ENCODE peak calls at places on chromosomes 5 and 9, in four cellular contexts. S is K562, N is HepG2, K is GM12878. I is an unnamed sample.

GRCh38 chr9:122004589-122004988 is 88.5 kb downstream of the TTLL11 start:
- DNase-seq in S (no peak), N (no peak), K (no peak), I (no peak)

GRCh38 chr5:144024601-144025000 is 145.9 kb downstream of the YIPF5 start:
- DNase-seq in S (no peak), N (no peak), K (no peak), I (no peak)

GRCh38 chr5:94690778-94691177 is 72.3 kb downstream of the SLF1 start:
- DNase-seq in S (no peak), N (no peak), K (no peak), I (no peak)

GRCh38 chr5:25489834-25490538 is 845.2 kb upstream of the CDH10 start:
- DNase-seq in S (no peak), N (peak; percentile 31), K (no peak), I (peak; percentile 18)

GRCh38 chr5:179270581-179271300 is 74.5 kb downstream of the ADAMTS2 start:
- DNase-seq in S (no peak), N (no peak), K (no peak), I (no peak)

GRCh38 chr9:28956111-28956880 is 1383.0 kb upstream of the C9orf72 start:
- DNase-seq in S (no peak), N (no peak), K (no peak), I (no peak)

GRCh38 chr9:121884057-121884512 is 209.0 kb downstream of the TTLL11 start:
- DNase-seq in S (no peak), N (no peak), K (no peak), I (no peak)

GRCh38 chr9:93451762-93452709 is 551 bp downstream of the FAM120A start:
- DNase-seq in S (peak; percentile 33), N (peak; percentile 16), K (no peak), I (peak; percentile 62)

GRCh38 chr9:126750941-126751725 is 53.7 kb upstream of the ZBTB43 start:
- DNase-seq in S (no peak), N (no peak), K (no peak), I (no peak)

GRCh38 chr5:146005723-146006122 is 69.3 kb downstream of the SH3RF2 start:
- DNase-seq in S (no peak), N (no peak), K (no peak), I (no peak)

GRCh38 chr5:71699233-71699632 is 19.8 kb upstream of the CARTPT start:
- DNase-seq in S (no peak), N (no peak), K (no peak), I (no peak)

GRCh38 chr5:35246411-35246810 is 16.1 kb upstream of the PRLR start:
- DNase-seq in S (no peak), N (peak; percentile 35), K (no peak), I (no peak)

GRCh38 chr9:68678430-68678829 is 26.6 kb upstream of the PIP5K1B start:
- DNase-seq in S (peak; percentile 57), N (peak; percentile 46), K (no peak), I (no peak)

GRCh38 chr5:17398439-17398838 is 99.6 kb upstream of the TAF11L2 start:
- DNase-seq in S (no peak), N (no peak), K (no peak), I (no peak)

GRCh38 chr9:8674550-8674949 is 875.0 kb upstream of the DMAC1 start:
- DNase-seq in S (no peak), N (no peak), K (no peak), I (no peak)

GRCh38 chr9:134869554-134870310 is 10.9 kb upstream of the FCN2 start:
- DNase-seq in S (no peak), N (no peak), K (no peak), I (no peak)

GRCh38 chr5:3878267-3878666 is 282.6 kb downstream of the IRX1 start:
- DNase-seq in S (no peak), N (no peak), K (no peak), I (no peak)

GRCh38 chr9:122113574-122113973 is 20.5 kb upstream of the TTLL11 start:
- DNase-seq in S (no peak), N (no peak), K (no peak), I (no peak)

GRCh38 chr9:16461231-16461840 is 409.1 kb downstream of the BNC2 start:
- DNase-seq in S (no peak), N (no peak), K (peak; percentile 37), I (no peak)

GRCh38 chr9:134992755-134993124 is 75.0 kb upstream of the FCN1 start:
- DNase-seq in S (no peak), N (no peak), K (no peak), I (no peak)

GRCh38 chr5:62152394-62153123 is 153.4 kb upstream of the KIF2A start:
- DNase-seq in S (no peak), N (no peak), K (no peak), I (no peak)

GRCh38 chr5:115656404-115656803 is 30.6 kb upstream of the TMED7 start:
- DNase-seq in S (no peak), N (no peak), K (no peak), I (no peak)

GRCh38 chr5:42621662-42622061 is 135.0 kb upstream of the CCDC152 start:
- DNase-seq in S (no peak), N (no peak), K (no peak), I (no peak)

GRCh38 chr5:17907094-17907493 is 272.8 kb downstream of the TAF11L14 start:
- DNase-seq in S (no peak), N (no peak), K (no peak), I (no peak)

GRCh38 chr5:26582350-26583040 is 455.9 kb downstream of the CDH9 start:
- DNase-seq in S (no peak), N (no peak), K (no peak), I (no peak)

GRCh38 chr9:105144841-105145240 is 99.6 kb upstream of the SLC44A1 start:
- DNase-seq in S (no peak), N (no peak), K (no peak), I (no peak)

GRCh38 chr9:137441289-137441934 is at the start of gene ENTPD8:
- DNase-seq in S (peak; percentile 79), N (peak; percentile 87), K (no peak), I (peak; percentile 66)

DNA sequence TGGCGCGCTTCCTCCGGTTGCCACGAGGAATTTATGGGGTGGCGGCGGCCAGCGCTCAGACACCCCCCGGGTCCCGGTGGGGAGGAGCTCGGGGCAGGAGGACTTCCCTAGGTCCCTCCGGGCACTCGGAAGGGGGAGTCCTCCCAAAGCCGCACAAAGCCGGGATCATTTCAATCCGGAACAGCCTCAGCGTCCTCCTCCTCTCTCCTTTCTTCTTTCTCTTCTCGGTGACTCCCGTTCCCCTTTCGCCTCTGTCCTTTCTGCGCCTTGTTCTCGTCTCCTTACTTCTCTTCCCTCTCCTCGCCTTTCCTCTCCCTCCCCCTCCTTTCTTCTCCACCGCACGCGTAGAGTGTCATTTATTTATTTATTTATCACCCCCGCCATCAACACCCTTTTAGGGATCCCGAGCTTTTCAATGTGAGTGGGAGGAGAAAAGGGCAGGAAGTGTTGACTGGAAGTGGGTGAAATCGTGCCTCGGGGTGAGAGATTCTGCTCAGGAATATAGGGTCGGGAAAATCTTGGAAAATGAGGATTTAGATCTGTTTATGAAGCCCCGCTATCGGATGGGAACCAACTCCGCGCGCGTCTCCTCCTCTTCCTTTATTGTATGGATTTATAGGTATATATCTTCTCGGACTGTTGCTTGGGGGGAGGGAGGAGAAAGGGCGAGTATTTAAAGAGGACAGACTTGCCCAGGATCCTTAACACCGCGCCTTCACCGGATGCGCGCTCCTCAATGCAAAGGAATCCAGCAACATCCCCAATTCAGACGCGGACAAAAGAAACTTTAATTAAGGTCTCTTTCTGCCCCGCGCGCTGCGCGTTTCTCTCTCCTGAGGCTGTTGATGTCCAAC is 2.0 kb upstream of the ZNF462 start:
- DNase-seq in S (no peak), N (no peak), K (no peak), I (peak; percentile 14)
- TF ChIP-seq POLR2AphosphoS2 in S (no peak), N (no peak), K (no peak), I (no peak)

DNA sequence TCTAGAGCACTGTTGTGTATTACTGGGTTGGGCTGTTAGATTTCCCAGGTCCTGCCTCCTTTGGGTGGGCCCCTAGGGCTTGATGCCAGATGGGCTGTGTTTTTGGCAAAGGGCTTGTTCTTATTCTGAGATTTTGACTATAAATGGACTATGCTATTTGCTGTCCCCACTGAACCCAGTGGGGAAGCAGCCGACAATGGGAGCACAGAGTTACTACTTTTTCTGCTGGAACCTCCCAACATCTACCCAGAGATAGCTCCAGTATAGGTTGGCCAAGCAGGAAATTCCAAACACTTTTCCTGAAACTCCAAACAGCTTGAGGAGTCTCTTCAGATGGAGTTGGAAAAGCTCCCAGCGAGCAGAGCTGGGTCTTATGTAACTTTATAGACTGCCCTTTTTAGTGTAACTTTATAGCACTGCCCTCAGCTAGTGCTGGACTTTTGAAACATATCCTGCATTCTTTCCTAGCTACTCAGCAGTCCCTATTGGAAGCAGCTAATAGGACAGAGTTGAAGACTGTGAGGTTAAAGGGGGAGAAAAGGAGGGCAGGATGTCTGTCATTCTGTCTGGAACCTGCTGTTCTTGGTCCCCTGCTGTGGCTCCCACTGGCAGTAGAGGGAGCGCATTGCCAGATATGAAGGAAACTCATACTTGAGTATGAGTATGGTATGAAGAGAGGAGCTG is 21.0 kb downstream of the RUSC2 start:
- DNase-seq in S (no peak), N (peak; percentile 88), K (no peak), I (peak; percentile 79)
- TF ChIP-seq POLR2AphosphoS2 in S (no peak), N (no peak), K (no peak), I (no peak)

GRCh38 chr5:154370730-154371334 is 75.0 kb upstream of the SAP30L start:
- DNase-seq in S (no peak), N (no peak), K (no peak), I (no peak)
- TF ChIP-seq POLR2AphosphoS2 in S (no peak), N (no peak), K (no peak), I (no peak)

DNA sequence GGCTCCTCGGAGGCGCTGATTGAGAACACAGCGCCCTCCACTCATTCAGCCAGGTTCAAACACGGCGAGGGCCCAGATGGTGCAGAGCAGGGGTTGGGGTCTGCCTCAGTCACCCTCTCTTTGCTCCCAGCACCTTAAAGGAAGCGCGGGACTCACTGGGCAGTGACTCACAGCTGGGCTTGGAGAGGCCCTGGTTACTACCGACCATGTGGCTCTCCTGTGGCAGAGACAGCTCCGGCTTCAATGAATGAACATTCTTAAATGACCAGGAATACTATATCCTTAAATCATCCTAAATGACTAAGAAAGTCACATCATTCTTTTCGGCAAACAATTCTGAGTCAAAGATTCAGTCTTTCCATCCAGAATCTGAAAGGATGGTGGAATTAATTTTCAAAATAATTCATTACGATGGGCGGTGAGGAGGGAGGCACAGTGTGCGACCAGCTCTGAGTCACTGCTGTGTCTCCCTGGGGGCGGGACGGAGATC is 1.6 kb upstream of the INPP5E start:
- DNase-seq in S (no peak), N (no peak), K (no peak), I (no peak)
- TF ChIP-seq POLR2AphosphoS2 in S (no peak), N (no peak), K (no peak), I (no peak)

GRCh38 chr5:93610581-93611167 is 27.7 kb downstream of the NR2F1 start:
- DNase-seq in S (no peak), N (no peak), K (no peak), I (no peak)

GRCh38 chr5:93606384-93606752 is 23.3 kb downstream of the NR2F1 start:
- DNase-seq in S (no peak), N (no peak), K (no peak), I (no peak)

GRCh38 chr5:93609756-93610155 is 26.7 kb downstream of the NR2F1 start:
- DNase-seq in S (no peak), N (no peak), K (no peak), I (no peak)

GRCh38 chr5:93604119-93604963 is 21.3 kb downstream of the NR2F1 start:
- DNase-seq in S (no peak), N (no peak), K (no peak), I (no peak)

GRCh38 chr5:93607367-93608258 is 24.6 kb downstream of the NR2F1 start:
- DNase-seq in S (no peak), N (peak; percentile 44), K (no peak), I (peak; percentile 57)
- TF ChIP-seq POLR2AphosphoS2 in S (no peak), N (no peak), K (no peak), I (no peak)